ENCODE peak calls at places on chromosomes 2 and 18, in six cellular contexts. C, T, G, V, R and O are unnamed samples.

GRCh38 chr2:231342111-231342711 is 53.3 kb upstream of the B3GNT7 start:
- DNase-seq in T (no peak), G (no peak), R (peak; percentile 7), C (no peak), V (no peak), O (no peak)

GRCh38 chr2:151007365-151007764 is 254.3 kb downstream of the RBM43 start:
- DNase-seq in R (no peak), V (peak; percentile 6), T (no peak), C (no peak), G (no peak), O (no peak)

GRCh38 chr2:164920430-164920829 is 34.9 kb downstream of the SLC38A11 start:
- DNase-seq in G (peak; percentile 90), T (peak; percentile 80), V (no peak), R (no peak), C (no peak), O (peak; percentile 60)

GRCh38 chr2:67311536-67311935 is 85.6 kb upstream of the ETAA1 start:
- DNase-seq in G (peak; percentile 74), V (no peak), R (no peak), C (no peak), T (no peak), O (no peak)

GRCh38 chr18:58856881-58857280 is 7.8 kb upstream of the ZNF532 start:
- DNase-seq in R (no peak), T (no peak), C (no peak), V (no peak), G (peak; percentile 81), O (peak; percentile 66)

GRCh38 chr2:120399889-120400240 is 53.9 kb downstream of the INHBB start:
- DNase-seq in T (no peak), V (no peak), G (no peak), R (no peak), C (no peak), O (no peak)

GRCh38 chr2:134310450-134311079 is 56.7 kb downstream of the MGAT5 start:
- DNase-seq in R (no peak), C (no peak), T (peak; percentile 13), G (no peak), V (no peak), O (no peak)

GRCh38 chr2:24894750-24895149 is 25.3 kb downstream of the ADCY3 start:
- DNase-seq in R (no peak), T (no peak), C (no peak), V (no peak), G (no peak), O (no peak)

GRCh38 chr2:234607691-234608090 is 110.8 kb upstream of the ARL4C start:
- DNase-seq in V (no peak), T (no peak), R (no peak), C (no peak), G (no peak), O (no peak)

GRCh38 chr2:37181726-37182684 is 6.5 kb downstream of the SULT6B1 start:
- DNase-seq in T (peak; percentile 12), R (no peak), G (peak; percentile 9), C (no peak), V (no peak), O (no peak)

GRCh38 chr2:145595296-145595695 is 1075.4 kb upstream of the ZEB2 start:
- DNase-seq in T (no peak), C (no peak), G (peak; percentile 21), R (no peak), V (no peak), O (no peak)

GRCh38 chr18:44625367-44625766 is 55.3 kb upstream of the SETBP1 start:
- DNase-seq in R (no peak), V (no peak), G (no peak), C (no peak), T (no peak), O (no peak)

GRCh38 chr18:55523001-55523400 is 65.0 kb downstream of the TCF4 start:
- DNase-seq in G (no peak), C (no peak), T (no peak), V (no peak), R (no peak), O (no peak)

GRCh38 chr2:11213090-11213638 is 57.9 kb downstream of the SLC66A3 start:
- DNase-seq in C (no peak), V (no peak), T (peak; percentile 14), R (no peak), G (peak; percentile 64), O (no peak)

GRCh38 chr2:74186038-74186437 is 7.4 kb upstream of the MOB1A start:
- DNase-seq in G (no peak), T (no peak), C (no peak), V (peak; percentile 62), R (peak; percentile 32), O (no peak)

GRCh38 chr2:173972636-173973035 is 7.5 kb upstream of the SP3 start:
- DNase-seq in T (no peak), G (peak; percentile 86), R (no peak), V (no peak), C (no peak), O (no peak)

GRCh38 chr18:43192408-43192807 is 76.9 kb upstream of the RIT2 start:
- DNase-seq in G (peak; percentile 5), R (no peak), V (no peak), T (no peak), C (no peak), O (no peak)

GRCh38 chr2:11389551-11390528 is 45.4 kb upstream of the ROCK2 start:
- DNase-seq in G (peak; percentile 41), R (no peak), T (no peak), C (no peak), V (no peak), O (peak; percentile 80)

GRCh38 chr2:27715318-27716165 is 51.9 kb downstream of the SLC4A1AP start:
- DNase-seq in V (no peak), G (no peak), C (no peak), T (peak; percentile 74), R (no peak), O (peak; percentile 70)